ENCODE peak calls at places on chromosomes 11 and 22, in ten cellular contexts. E is amygdala; J is hippocampal formation; N is stimulated activated CD4-positive, alpha-beta T cell treated with anti-CD3 and anti-CD28 coated beads, Interleukin-1b, Interleukin-23, amount 100 ng/mL, for 1 hour; Y is M059J; T is transverse colon; W is head of caudate nucleus; M is fibroblast of mammary gland; H is lower leg skin; S is EL. Z is an unnamed sample.

GRCh38 chr11:126307706-126308105 is 3.8 kb downstream of the DCPS start:
- DNase-seq in E (no peak), J (peak), N (no peak), Y (peak), T (no peak), W (no peak), M (peak), H (no peak), S (peak), Z (peak)

GRCh38 chr22:36008131-36008530 is 20.5 kb downstream of the RBFOX2 start:
- DNase-seq in E (no peak), J (no peak), N (no peak), Y (no peak), T (no peak), W (no peak), M (no peak), H (no peak), S (no peak), Z (no peak)

GRCh38 chr11:7605544-7605943 is 67.8 kb downstream of the CYB5R2 start:
- DNase-seq in E (no peak), J (no peak), N (no peak), Y (peak), T (no peak), W (no peak), M (no peak), H (no peak), S (peak), Z (no peak)

GRCh38 chr11:124812876-124813275 is 12.7 kb upstream of the MSANTD2 start:
- DNase-seq in E (no peak), J (no peak), N (no peak), Y (peak), T (no peak), W (no peak), M (no peak), H (no peak), S (peak), Z (peak)

GRCh38 chr22:44712156-44712555 is 10.2 kb downstream of the PRR5 start:
- DNase-seq in E (no peak), J (no peak), N (no peak), Y (no peak), T (no peak), W (no peak), M (no peak), H (no peak), S (no peak), Z (no peak)

GRCh38 chr11:66616379-66617147 is at the start of gene RBM14:
- DNase-seq in E (peak), J (peak), N (peak), Y (peak), T (peak), W (peak), M (peak), H (peak), S (peak), Z (peak)

GRCh38 chr11:69471329-69472052 is 10.0 kb upstream of the LINC01488 start:
- DNase-seq in E (no peak), J (no peak), N (no peak), Y (peak), T (no peak), W (no peak), M (peak), H (no peak), S (no peak), Z (peak)

GRCh38 chr11:3136542-3137455 is 28.3 kb downstream of the OSBPL5 start:
- DNase-seq in E (no peak), J (no peak), N (no peak), Y (no peak), T (no peak), W (no peak), M (no peak), H (peak), S (no peak), Z (peak)

GRCh38 chr11:103987631-103988594 is 48.5 kb upstream of the DDI1 start:
- DNase-seq in E (no peak), J (no peak), N (no peak), Y (peak), T (no peak), W (no peak), M (peak), H (no peak), S (no peak), Z (no peak)

GRCh38 chr22:21927174-21927823 is 25.3 kb downstream of the PPM1F start:
- DNase-seq in E (no peak), J (no peak), N (no peak), Y (no peak), T (no peak), W (peak), M (no peak), H (no peak), S (no peak), Z (peak)

GRCh38 chr11:134333312-134333711 is 1.5 kb downstream of the GLB1L2 start:
- DNase-seq in E (no peak), J (no peak), N (no peak), Y (no peak), T (no peak), W (no peak), M (peak), H (peak), S (no peak), Z (peak)

GRCh38 chr22:25334091-25334490 is 114.7 kb downstream of the CRYBB2 start:
- DNase-seq in E (no peak), J (peak), N (no peak), Y (peak), T (peak), W (peak), M (peak), H (no peak), S (peak), Z (no peak)

GRCh38 chr22:49025791-49026475 is 801.7 kb downstream of the BRD1 start:
- DNase-seq in E (no peak), J (no peak), N (no peak), Y (no peak), T (no peak), W (no peak), M (no peak), H (no peak), S (no peak), Z (peak)

GRCh38 chr11:69841859-69842698 is 22.9 kb upstream of the FGF3 start:
- DNase-seq in E (no peak), J (no peak), N (no peak), Y (peak), T (no peak), W (no peak), M (peak), H (peak), S (peak), Z (peak)

GRCh38 chr11:68843052-68843561 is 1.4 kb upstream of the CPT1A start:
- DNase-seq in E (no peak), J (no peak), N (no peak), Y (peak), T (peak), W (no peak), M (peak), H (no peak), S (peak), Z (peak)

GRCh38 chr22:22773979-22774738 is 113.5 kb upstream of the IGLL5 start:
- DNase-seq in E (no peak), J (peak), N (no peak), Y (no peak), T (no peak), W (no peak), M (no peak), H (peak), S (no peak), Z (no peak)

GRCh38 chr11:68632802-68633201 is 51.5 kb upstream of the GAL start:
- DNase-seq in E (no peak), J (no peak), N (no peak), Y (peak), T (peak), W (no peak), M (peak), H (peak), S (peak), Z (no peak)

Z was measured in osteoblast.